ENCODE peak calls at places on chromosomes 7 and 10, in six cellular contexts. U is sigmoid colon, P is upper lobe of right lung, X is NCI-H1092, J is adipocyte, H is hepatic stellate cell. O is an unnamed sample.

GRCh38 chr7:15459018-15459621 is 102.7 kb downstream of the AGMO start:
- DNase-seq in J (peak), X (peak), P (no peak), U (no peak), H (no peak), O (no peak)

GRCh38 chr10:12819656-12820055 is 181.9 kb downstream of the CCDC3 start:
- DNase-seq in U (no peak), X (no peak), J (no peak), P (no peak), H (no peak), O (no peak)

GRCh38 chr10:19719320-19719719 is 96.9 kb upstream of the PLXDC2 start:
- DNase-seq in H (peak), U (no peak), X (no peak), P (no peak), J (peak), O (no peak)

GRCh38 chr7:6481445-6481844 is 33.7 kb upstream of the DAGLB start:
- DNase-seq in H (no peak), J (no peak), U (no peak), P (no peak), X (no peak), O (no peak)

GRCh38 chr10:5811387-5811821 is 1.8 kb downstream of the GDI2 start:
- DNase-seq in H (peak), U (no peak), P (no peak), J (peak), X (no peak), O (peak)

GRCh38 chr7:69782917-69783684 is 184.8 kb downstream of the AUTS2 start:
- DNase-seq in J (no peak), X (peak), H (no peak), P (no peak), U (peak), O (no peak)

GRCh38 chr7:5670173-5670933 is 111.1 kb downstream of the RNF216 start:
- DNase-seq in J (no peak), U (no peak), H (no peak), P (no peak), X (no peak), O (no peak)

GRCh38 chr10:70352401-70353097 is 29.9 kb downstream of the LRRC20 start:
- DNase-seq in U (peak), P (no peak), H (no peak), J (peak), X (no peak), O (no peak)

GRCh38 chr7:104926189-104926904 is 87.7 kb upstream of the KMT2E start:
- DNase-seq in J (no peak), H (no peak), X (no peak), U (no peak), P (no peak), O (no peak)

GRCh38 chr7:34107306-34107705 is 202.0 kb downstream of the BMPER start:
- DNase-seq in X (no peak), U (no peak), P (no peak), H (no peak), J (peak), O (no peak)

GRCh38 chr10:8279598-8279997 is 225.1 kb downstream of the GATA3 start:
- DNase-seq in U (no peak), H (no peak), X (no peak), J (peak), P (no peak), O (no peak)

GRCh38 chr10:84743483-84743882 is 415.1 kb downstream of the CCSER2 start:
- DNase-seq in U (no peak), J (peak), P (no peak), X (no peak), H (no peak), O (peak)

GRCh38 chr7:572013-572667 is 52.5 kb upstream of the PDGFA start:
- DNase-seq in P (no peak), H (no peak), X (no peak), J (no peak), U (no peak), O (no peak)

GRCh38 chr10:115706482-115707076 is 566.4 kb downstream of the GFRA1 start:
- DNase-seq in H (no peak), P (no peak), U (no peak), J (peak), X (no peak), O (peak)

GRCh38 chr7:33667261-33667660 is 238.1 kb upstream of the BMPER start:
- DNase-seq in U (no peak), X (no peak), P (no peak), H (no peak), J (no peak), O (no peak)

GRCh38 chr10:95832216-95833037 is 75.3 kb upstream of the CC2D2B start:
- DNase-seq in U (no peak), X (no peak), P (no peak), J (no peak), H (no peak), O (no peak)

GRCh38 chr7:50591480-50592438 is 26.6 kb upstream of the DDC start:
- DNase-seq in P (no peak), X (peak), U (no peak), J (no peak), H (no peak), O (no peak)

GRCh38 chr7:156954941-156955340 is 5.4 kb downstream of the NOM1 start:
- DNase-seq in P (no peak), H (no peak), J (no peak), X (no peak), U (no peak), O (no peak)

GRCh38 chr7:85055906-85056305 is 130.9 kb downstream of the SEMA3D start:
- DNase-seq in H (no peak), U (no peak), J (no peak), X (no peak), P (no peak), O (no peak)

GRCh38 chr7:4057289-4057616 is 624.8 kb upstream of the FOXK1 start:
- DNase-seq in P (no peak), H (no peak), J (no peak), U (no peak), X (no peak), O (no peak)

GRCh38 chr7:56287429-56288138 is 171.4 kb upstream of the NUPR2 start:
- DNase-seq in J (no peak), P (peak), H (no peak), U (no peak), X (peak), O (no peak)

GRCh38 chr10:12699756-12700556 is 301.6 kb downstream of the CCDC3 start:
- DNase-seq in J (no peak), P (no peak), X (no peak), H (no peak), U (no peak), O (no peak)

GRCh38 chr10:89575037-89575436 is 39.6 kb upstream of the SLC16A12 start:
- DNase-seq in J (no peak), U (no peak), P (no peak), X (no peak), H (no peak), O (no peak)

GRCh38 chr10:116038259-116038658 is 234.7 kb downstream of the GFRA1 start:
- DNase-seq in X (no peak), H (no peak), J (peak), U (peak), P (no peak), O (no peak)

GRCh38 chr10:8392216-8392615 is 337.7 kb downstream of the GATA3 start:
- DNase-seq in P (no peak), J (peak), X (no peak), H (no peak), U (no peak), O (no peak)

GRCh38 chr10:15558136-15558535 is 161.6 kb downstream of the ITGA8 start:
- DNase-seq in H (peak), P (no peak), U (no peak), X (no peak), J (peak), O (no peak)

GRCh38 chr10:27482984-27483956 is 20.8 kb upstream of the RAB18 start:
- DNase-seq in X (no peak), H (no peak), U (no peak), P (no peak), J (peak), O (peak)

GRCh38 chr7:138935438-138936079 is 45.6 kb downstream of the KIAA1549 start:
- DNase-seq in J (peak), X (no peak), P (no peak), U (no peak), H (peak), O (no peak)

GRCh38 chr10:86649471-86650150 is 4.7 kb upstream of the OPN4 start:
- DNase-seq in H (no peak), X (no peak), P (no peak), U (peak), J (no peak), O (no peak)

GRCh38 chr7:26198133-26198780 is 2.3 kb downstream of the HNRNPA2B1 start:
- DNase-seq in H (no peak), P (no peak), J (peak), U (no peak), X (no peak), O (peak)

GRCh38 chr10:129023057-129023456 is 444.0 kb upstream of the MGMT start:
- DNase-seq in P (no peak), X (no peak), U (peak), J (no peak), H (no peak), O (peak)

GRCh38 chr7:84697506-84697905 is 489.4 kb downstream of the SEMA3D start:
- DNase-seq in J (peak), U (no peak), P (no peak), H (peak), X (no peak), O (no peak)

GRCh38 chr7:673681-674453 is 52.6 kb upstream of the DNAAF5 start:
- DNase-seq in H (no peak), U (peak), P (no peak), J (no peak), X (no peak), O (no peak)

GRCh38 chr7:155803418-155804376 is 8.6 kb downstream of the SHH start:
- DNase-seq in H (peak), P (peak), J (peak), U (no peak), X (no peak), O (peak)

GRCh38 chr10:118850418-118851061 is 95.8 kb upstream of the CACUL1 start:
- DNase-seq in P (peak), J (peak), X (peak), H (no peak), U (no peak), O (peak)

GRCh38 chr10:49177391-49178355 is 10.5 kb downstream of the TMEM273 start:
- DNase-seq in U (no peak), H (peak), J (peak), X (no peak), P (no peak), O (no peak)

GRCh38 chr10:88150338-88150737 is 286.9 kb downstream of the PTEN start:
- DNase-seq in U (no peak), J (peak), P (no peak), X (no peak), H (no peak), O (no peak)

GRCh38 chr10:48737866-48738265 is 53.2 kb downstream of the WDFY4 start:
- DNase-seq in P (no peak), X (no peak), J (no peak), H (no peak), U (no peak), O (no peak)

GRCh38 chr10:43843331-43844101 is 194.8 kb upstream of the ZNF32 start:
- DNase-seq in J (peak), U (peak), X (no peak), H (peak), P (no peak), O (no peak)

GRCh38 chr7:150784120-150784736 is 15.9 kb downstream of the TMEM176B start:
- DNase-seq in U (no peak), J (no peak), H (no peak), P (no peak), X (no peak), O (no peak)